ENCODE peak calls at places on chromosomes 13 and 19, in four cellular contexts. N, M, X and V are unnamed samples.

GRCh38 chr19:2636897-2637683 is 65.4 kb downstream of the GNG7 start:
- DNase-seq in N (no peak), M (peak; percentile 43), X (no peak), V (no peak)

GRCh38 chr13:24727731-24728601 is 36.0 kb upstream of the RNF17 start:
- DNase-seq in N (no peak), M (peak; percentile 71), X (no peak), V (no peak)

GRCh38 chr13:41273806-41274441 is 10.5 kb upstream of the MTRF1 start:
- DNase-seq in N (no peak), M (no peak), X (no peak), V (no peak)

GRCh38 chr19:34184880-34185491 is 12.7 kb downstream of the LSM14A start:
- DNase-seq in N (no peak), M (no peak), X (no peak), V (no peak)

GRCh38 chr19:31511098-31511497 is 161.9 kb upstream of the TSHZ3 start:
- DNase-seq in N (peak; percentile 85), M (no peak), X (no peak), V (peak; percentile 40)

GRCh38 chr19:16376649-16377048 is 52.0 kb downstream of the KLF2 start:
- DNase-seq in N (no peak), M (no peak), X (no peak), V (no peak)

GRCh38 chr13:51856027-51856736 is 5.6 kb upstream of the CCDC70 start:
- DNase-seq in N (no peak), M (no peak), X (no peak), V (no peak)

GRCh38 chr13:40975441-40975840 is 43.7 kb downstream of the ELF1 start:
- DNase-seq in N (no peak), M (no peak), X (no peak), V (no peak)

GRCh38 chr13:49497272-49497671 is 1.5 kb downstream of the PHF11 start:
- DNase-seq in N (no peak), M (no peak), X (no peak), V (no peak)

GRCh38 chr13:101111894-101112293 is 304.4 kb downstream of the NALCN start:
- DNase-seq in N (no peak), M (no peak), X (no peak), V (no peak)

GRCh38 chr19:40335855-40336700 is 12.1 kb downstream of the C19orf47 start:
- DNase-seq in N (no peak), M (no peak), X (no peak), V (no peak)

GRCh38 chr19:45401815-45402468 is 2.9 kb downstream of the PPP1R13L start:
- DNase-seq in N (no peak), M (no peak), X (no peak), V (no peak)

GRCh38 chr19:56162258-56162657 is 13.6 kb upstream of the GALP start:
- DNase-seq in N (no peak), M (peak; percentile 62), X (no peak), V (no peak)

GRCh38 chr13:19888799-19889198 is 25.4 kb upstream of the ZMYM5 start:
- DNase-seq in N (no peak), M (peak; percentile 22), X (no peak), V (no peak)

GRCh38 chr13:94617389-94618000 is 15.8 kb downstream of the GPR180 start:
- DNase-seq in N (no peak), M (peak; percentile 46), X (no peak), V (no peak)

GRCh38 chr13:41200126-41200525 is 5.8 kb upstream of the KBTBD7 start:
- DNase-seq in N (no peak), M (no peak), X (no peak), V (no peak)

DNA sequence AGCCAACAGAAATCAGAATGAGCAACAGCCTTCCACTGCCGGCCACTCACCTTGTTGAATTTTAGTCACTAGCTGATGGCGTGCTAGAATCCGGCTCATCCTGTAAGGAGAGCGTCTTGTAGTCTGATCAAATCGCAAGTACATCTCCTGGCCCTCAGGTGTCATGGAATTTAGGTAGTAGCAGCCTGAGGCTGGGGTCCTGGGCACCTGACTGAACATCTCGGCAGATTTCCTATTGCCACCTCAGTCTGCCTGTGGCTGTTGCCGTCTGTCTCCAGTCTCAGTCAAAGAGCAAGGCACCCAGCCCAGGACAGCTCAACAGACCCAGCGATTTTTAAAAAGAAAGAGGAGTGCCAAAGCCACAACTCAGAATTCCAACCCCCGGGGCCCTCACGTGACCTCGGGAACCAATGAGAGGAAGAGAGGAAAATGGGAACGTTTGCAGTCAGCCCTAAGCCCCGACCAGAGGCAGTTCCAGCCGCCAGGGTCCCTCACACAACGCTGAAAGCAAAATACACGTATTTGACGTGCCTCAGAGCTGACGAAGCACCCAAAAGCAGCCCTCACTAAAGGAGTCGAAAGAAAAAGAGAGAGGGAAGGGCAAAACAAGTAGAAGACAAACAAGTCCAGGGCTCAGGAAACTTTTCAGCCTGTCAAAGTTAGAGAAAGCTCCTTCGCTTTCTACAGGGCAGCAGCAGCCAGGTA is at the start of gene STARD13:
- DNase-seq in N (peak; percentile 99), M (peak; percentile 98), X (peak; percentile 20), V (peak; percentile 96)
- TF ChIP-seq CTCF in N (no peak), M (peak; percentile 29), X (peak; percentile 42), V (peak; percentile 31)

GRCh38 chr19:4358709-4359626 is 15.6 kb downstream of the MPND start:
- DNase-seq in N (no peak), M (no peak), X (no peak), V (no peak)

GRCh38 chr19:4357921-4358326 is 14.6 kb downstream of the MPND start:
- DNase-seq in N (no peak), M (no peak), X (no peak), V (peak; percentile 61)

GRCh38 chr19:4360641-4361151 is 17.3 kb downstream of the MPND start:
- DNase-seq in N (no peak), M (no peak), X (no peak), V (no peak)

GRCh38 chr19:4360081-4360569 is 16.8 kb downstream of the MPND start:
- DNase-seq in N (no peak), M (no peak), X (no peak), V (no peak)

GRCh38 chr19:4359627-4360000 is 16.3 kb downstream of the MPND start:
- DNase-seq in N (no peak), M (no peak), X (no peak), V (peak; percentile 60)
- TF ChIP-seq POLR2A in N (no peak), M (no peak), X (no peak), V (no peak)

GRCh38 chr19:17716309-17716929 is 2.9 kb upstream of the MAP1S start:
- DNase-seq in N (no peak), M (no peak), X (no peak), V (no peak)
- TF ChIP-seq CTCF in N (no peak), M (peak; percentile 7), X (no peak), V (no peak)

DNA sequence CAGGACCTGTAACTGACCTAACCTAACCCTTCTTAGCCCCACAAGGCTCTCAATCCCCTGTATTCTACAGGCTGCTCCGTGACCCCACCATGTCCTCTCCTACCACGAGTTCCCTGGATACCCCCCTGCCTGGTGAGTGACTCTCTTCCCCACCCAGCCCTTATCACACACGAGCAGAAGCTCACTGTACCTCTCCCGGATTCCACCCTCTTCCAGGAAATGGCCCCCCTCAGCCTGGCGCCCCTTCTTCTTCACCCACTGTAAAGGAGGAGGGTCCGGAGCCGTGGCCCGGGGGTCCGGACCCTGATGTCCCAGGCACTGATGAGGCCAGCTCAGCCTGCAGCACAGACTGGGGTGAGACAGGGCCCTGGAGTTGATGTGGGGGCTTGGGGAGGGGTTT is 1.3 kb downstream of the NR1H2 start:
- DNase-seq in N (no peak), M (no peak), X (no peak), V (no peak)
- TF ChIP-seq POLR2A in N (no peak), M (no peak), X (no peak), V (no peak)

GRCh38 chr13:96229356-96229755 is 139.4 kb downstream of the HS6ST3 start:
- DNase-seq in N (no peak), M (peak; percentile 38), X (no peak), V (no peak)
- TF ChIP-seq CTCF in N (peak; percentile 14), M (peak; percentile 46), X (peak; percentile 14), V (no peak)

GRCh38 chr13:66853559-66853958 is 376.6 kb downstream of the PCDH9 start:
- DNase-seq in N (no peak), M (no peak), X (no peak), V (no peak)
- TF ChIP-seq POLR2A in N (no peak), M (no peak), X (no peak), V (no peak)

GRCh38 chr19:11069451-11070009 is 19.7 kb upstream of the LDLR start:
- DNase-seq in N (no peak), M (no peak), X (no peak), V (no peak)
- TF ChIP-seq CTCF in N (no peak), M (no peak), X (no peak), V (no peak)

DNA sequence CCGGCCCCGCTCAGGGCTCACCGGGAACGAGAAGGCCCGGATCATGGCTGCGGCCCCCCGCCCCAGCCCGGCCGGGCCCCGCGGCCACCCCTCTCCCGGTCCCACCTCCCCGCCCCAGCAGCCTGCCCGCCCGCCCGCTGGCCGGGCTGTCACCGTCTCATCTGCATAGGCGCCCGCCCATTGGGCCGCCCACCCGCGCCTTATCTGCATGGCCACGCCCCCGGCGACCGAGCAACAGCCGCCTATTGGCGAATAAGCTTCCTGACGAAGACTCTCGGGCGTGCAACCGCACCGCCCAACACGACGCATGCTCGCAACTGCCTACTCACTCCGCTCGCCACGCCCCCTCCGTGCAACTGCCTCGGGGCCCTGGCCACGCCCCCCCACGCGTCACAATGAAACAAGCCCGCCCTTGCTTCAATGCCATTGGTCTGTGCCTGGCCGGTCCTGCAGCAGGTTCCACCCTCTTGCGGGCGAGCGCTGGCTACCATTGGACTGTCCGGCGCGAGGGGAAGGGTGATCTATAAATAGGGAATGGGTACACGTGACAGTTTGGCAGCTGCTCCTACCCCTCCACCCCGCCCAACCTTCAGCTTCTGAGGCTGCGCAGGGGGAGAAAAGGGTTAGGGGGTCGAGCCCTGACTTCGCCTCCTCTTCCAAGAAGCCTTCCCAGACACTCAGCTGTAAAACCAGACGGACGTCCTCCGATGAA is at the start of gene DACT3:
- DNase-seq in N (peak; percentile 100), M (peak; percentile 100), X (peak; percentile 99), V (peak; percentile 100)
- TF ChIP-seq POLR2A in N (no peak), M (no peak), X (no peak), V (no peak)